ENCODE peak calls at places on chromosomes 5 and 9, in four cellular contexts. F is NCI-H345, J is RPMI7951, L is renal cortical epithelial cell. U is an unnamed sample.

GRCh38 chr5:39606592-39606990 is 181.8 kb upstream of the DAB2 start:
- DNase-seq in F (no peak), J (no peak), L (no peak), U (no peak)

GRCh38 chr5:89885670-89886069 is 523.9 kb downstream of the CETN3 start:
- DNase-seq in L (no peak), F (no peak), J (no peak), U (no peak)

GRCh38 chr5:146878471-146879172 is at the start of gene PPP2R2B:
- DNase-seq in L (no peak), J (peak; percentile 15), F (peak; percentile 88), U (peak; percentile 15)

GRCh38 chr9:33127881-33128280 is 39.3 kb downstream of the B4GALT1 start:
- DNase-seq in F (no peak), L (no peak), J (no peak), U (no peak)

GRCh38 chr5:141641634-141642278 is 5.0 kb downstream of the RELL2 start:
- DNase-seq in F (no peak), L (peak; percentile 95), J (peak; percentile 56), U (peak; percentile 89)

GRCh38 chr9:109085510-109085909 is 34.2 kb downstream of the TMEM245 start:
- DNase-seq in L (no peak), F (no peak), J (no peak), U (no peak)

GRCh38 chr5:36657563-36657995 is 51.2 kb downstream of the SLC1A3 start:
- DNase-seq in J (peak; percentile 98), F (no peak), L (peak; percentile 96), U (peak; percentile 42)

GRCh38 chr5:35461530-35461929 is 156.1 kb upstream of the SPEF2 start:
- DNase-seq in J (no peak), L (no peak), F (no peak), U (no peak)

GRCh38 chr5:169142264-169142970 is 158.5 kb downstream of the SLIT3 start:
- DNase-seq in F (no peak), L (peak; percentile 49), J (no peak), U (no peak)

GRCh38 chr5:75052461-75053285 is at the start of gene GCNT4:
- DNase-seq in J (peak; percentile 45), F (peak; percentile 16), L (no peak), U (peak; percentile 29)

GRCh38 chr5:66169534-66169933 is 25.4 kb downstream of the SREK1 start:
- DNase-seq in J (no peak), L (peak; percentile 78), F (no peak), U (no peak)

GRCh38 chr5:39424751-39425524 is at the start of gene DAB2:
- DNase-seq in F (no peak), L (peak; percentile 87), J (peak; percentile 95), U (peak; percentile 87)

GRCh38 chr5:172117977-172118701 is 69.9 kb downstream of the STK10 start:
- DNase-seq in F (no peak), L (no peak), J (no peak), U (no peak)

GRCh38 chr5:17619353-17619752 is 9.2 kb downstream of the TAF11L12 start:
- DNase-seq in J (no peak), F (no peak), L (no peak), U (peak; percentile 7)

GRCh38 chr5:77960863-77961396 is 184.8 kb upstream of the TBCA start:
- DNase-seq in J (peak; percentile 41), F (no peak), L (peak; percentile 16), U (no peak)

U was measured in A549.